ENCODE peak calls at places on chromosomes 4 and X, in eight cellular contexts. S is posterior cingulate gyrus; X is renal cortical epithelial cell; Y is CD8-positive, alpha-beta memory T cell; O is activated CD8-positive, alpha-beta memory T cell treated with anti-CD3 and anti-CD28 coated beads for 4 hours; G is stimulated activated CD4-positive, alpha-beta T cell treated with anti-CD3 and anti-CD28 coated beads, Interleukin-1b, Interleukin-23, amount 100 ng/mL, for 4 hours; Q is testis; B is hypothalamus. P is an unnamed sample.

GRCh38 chr4:2946812-2947600 is 16.2 kb downstream of the NOP14 start:
- DNase-seq in S (no peak), G (no peak), O (no peak), Q (no peak), B (no peak), Y (no peak), X (no peak), P (no peak)

GRCh38 chrX:119488749-119489148 is 20.5 kb downstream of the SLC25A5 start:
- DNase-seq in B (no peak), X (no peak), O (no peak), Y (peak), S (no peak), G (no peak), Q (peak), P (no peak)

GRCh38 chr4:121796283-121796682 is 4.8 kb upstream of the EXOSC9 start:
- DNase-seq in G (no peak), Y (no peak), O (no peak), Q (no peak), X (no peak), B (no peak), S (no peak), P (no peak)

GRCh38 chr4:159487284-159487747 is 384.4 kb downstream of the RAPGEF2 start:
- DNase-seq in S (no peak), G (no peak), O (no peak), B (peak), Q (peak), X (peak), Y (no peak), P (peak)

GRCh38 chrX:13816899-13817298 is at the start of gene GPM6B:
- DNase-seq in G (no peak), Q (no peak), X (no peak), S (peak), O (no peak), B (peak), Y (no peak), P (no peak)

GRCh38 chrX:122777766-122778165 is 406.3 kb upstream of the GRIA3 start:
- DNase-seq in B (no peak), S (no peak), Y (no peak), Q (no peak), X (no peak), O (no peak), G (no peak), P (no peak)

GRCh38 chr4:7610841-7611240 is 176.1 kb upstream of the PSAPL1 start:
- DNase-seq in O (no peak), G (no peak), Y (no peak), Q (no peak), X (no peak), B (no peak), S (no peak), P (no peak)

GRCh38 chr4:128006592-128006991 is 41.4 kb downstream of the ABHD18 start:
- DNase-seq in Y (no peak), Q (no peak), B (no peak), O (no peak), G (no peak), X (no peak), S (no peak), P (no peak)

GRCh38 chr4:3324093-3324815 is 31.4 kb downstream of the RGS12 start:
- DNase-seq in G (no peak), Y (no peak), Q (peak), O (no peak), B (no peak), S (no peak), X (no peak), P (no peak)

GRCh38 chr4:139085141-139085540 is 69.6 kb downstream of the NOCT start:
- DNase-seq in O (no peak), G (no peak), X (peak), Y (no peak), S (no peak), Q (no peak), B (no peak), P (no peak)

GRCh38 chr4:147924604-147925412 is 192.9 kb downstream of the ARHGAP10 start:
- DNase-seq in G (no peak), B (no peak), O (no peak), X (peak), Q (peak), Y (no peak), S (peak), P (no peak)

GRCh38 chr4:145507636-145508035 is 26.0 kb downstream of the SMAD1 start:
- DNase-seq in B (no peak), O (no peak), G (no peak), S (no peak), Q (no peak), X (peak), Y (no peak), P (no peak)

GRCh38 chr4:109947457-109947856 is 34.8 kb downstream of the EGF start:
- DNase-seq in Y (no peak), Q (no peak), B (no peak), X (peak), O (no peak), S (no peak), G (no peak), P (no peak)

GRCh38 chr4:7698586-7698985 is 241.1 kb downstream of the AFAP1 start:
- DNase-seq in S (no peak), Q (no peak), G (no peak), Y (no peak), O (no peak), B (no peak), X (no peak), P (no peak)

GRCh38 chrX:44227981-44228380 is 115.5 kb downstream of the EFHC2 start:
- DNase-seq in O (no peak), Y (no peak), S (no peak), Q (no peak), X (no peak), G (no peak), B (no peak), P (no peak)

GRCh38 chr4:123390846-123391456 is 5.6 kb upstream of the SPRY1 start:
- DNase-seq in Y (no peak), B (no peak), X (peak), S (no peak), G (no peak), O (no peak), Q (no peak), P (no peak)

GRCh38 chr4:57182132-57182874 is 72.1 kb upstream of the IGFBP7 start:
- DNase-seq in O (no peak), Q (peak), G (no peak), Y (no peak), X (no peak), S (peak), B (peak), P (no peak)

GRCh38 chr4:3851881-3852280 is 85.7 kb downstream of the ADRA2C start:
- DNase-seq in S (no peak), Y (no peak), X (no peak), B (no peak), Q (no peak), O (no peak), G (no peak), P (no peak)

GRCh38 chrX:151680805-151681204 is 14.5 kb upstream of the PRRG3 start:
- DNase-seq in G (peak), Q (peak), B (no peak), X (peak), S (no peak), O (peak), Y (peak), P (peak)

GRCh38 chrX:74923942-74924448 is 1.3 kb downstream of the NEXMIF start:
- DNase-seq in X (peak), G (peak), Q (peak), S (peak), O (no peak), Y (no peak), B (no peak), P (no peak)

GRCh38 chr4:38145741-38146140 is 185.5 kb downstream of the PTTG2 start:
- DNase-seq in S (no peak), B (no peak), Y (no peak), O (no peak), G (no peak), X (no peak), Q (no peak), P (no peak)

GRCh38 chr4:7055990-7056325 is 11.9 kb downstream of the GRPEL1 start:
- DNase-seq in G (no peak), Y (no peak), X (no peak), O (no peak), Q (no peak), B (no peak), S (no peak), P (no peak)

GRCh38 chrX:7088968-7089615 is 58.4 kb upstream of the STS start:
- DNase-seq in Y (no peak), X (no peak), S (no peak), Q (no peak), O (peak), G (no peak), B (no peak), P (no peak)

GRCh38 chr4:10075158-10075863 is 41.3 kb downstream of the WDR1 start:
- DNase-seq in Y (no peak), Q (peak), O (no peak), B (no peak), G (no peak), X (no peak), S (no peak), P (no peak)